ENCODE peak calls at places on chromosomes 5 and 9, in nine cellular contexts. One of them, this sample, is unnamed.
A peak's percentile ranks its signal among the peaks of the same experiment; 100 is the strongest.

GRCh38 chr5:124370601-124371000 is 375.8 kb downstream of the ZNF608 start:
- DNase-seq in stimulated activated CD4-positive, alpha-beta T cell treated with anti-CD3 and anti-CD28 coated beads, TNF-alpha, amount 100 ng/mL, for 1 hour: no peak
- DNase-seq in HTR-8/SVneo: no peak
- DNase-seq in ELF-1: no peak
- DNase-seq in T-cell: no peak
- DNase-seq in MG63: no peak
- DNase-seq in psoas muscle: no peak
- DNase-seq in fibroblast of villous mesenchyme: no peak
- DNase-seq in retina: no peak
- DNase-seq in this sample: no peak

GRCh38 chr9:75101004-75101601 is 12.8 kb downstream of the OSTF1 start:
- DNase-seq in stimulated activated CD4-positive, alpha-beta T cell treated with anti-CD3 and anti-CD28 coated beads, TNF-alpha, amount 100 ng/mL, for 1 hour: no peak
- DNase-seq in HTR-8/SVneo: no peak
- DNase-seq in ELF-1: peak; percentile 77
- DNase-seq in T-cell: no peak
- DNase-seq in MG63: no peak
- DNase-seq in psoas muscle: no peak
- DNase-seq in fibroblast of villous mesenchyme: no peak
- DNase-seq in retina: no peak
- DNase-seq in this sample: no peak

GRCh38 chr5:83149671-83150070 is 72.3 kb downstream of the XRCC4 start:
- DNase-seq in stimulated activated CD4-positive, alpha-beta T cell treated with anti-CD3 and anti-CD28 coated beads, TNF-alpha, amount 100 ng/mL, for 1 hour: no peak
- DNase-seq in HTR-8/SVneo: no peak
- DNase-seq in ELF-1: no peak
- DNase-seq in T-cell: no peak
- DNase-seq in MG63: peak; percentile 41
- DNase-seq in psoas muscle: no peak
- DNase-seq in fibroblast of villous mesenchyme: peak; percentile 85
- DNase-seq in retina: no peak
- DNase-seq in this sample: no peak

GRCh38 chr9:27473135-27473534 is 51.0 kb upstream of the IFNK start:
- DNase-seq in stimulated activated CD4-positive, alpha-beta T cell treated with anti-CD3 and anti-CD28 coated beads, TNF-alpha, amount 100 ng/mL, for 1 hour: no peak
- DNase-seq in HTR-8/SVneo: peak; percentile 7
- DNase-seq in ELF-1: no peak
- DNase-seq in T-cell: no peak
- DNase-seq in MG63: no peak
- DNase-seq in psoas muscle: peak; percentile 65
- DNase-seq in fibroblast of villous mesenchyme: peak; percentile 63
- DNase-seq in retina: no peak
- DNase-seq in this sample: no peak

GRCh38 chr5:78920604-78921003 is 64.5 kb downstream of the ARSB start:
- DNase-seq in stimulated activated CD4-positive, alpha-beta T cell treated with anti-CD3 and anti-CD28 coated beads, TNF-alpha, amount 100 ng/mL, for 1 hour: no peak
- DNase-seq in HTR-8/SVneo: no peak
- DNase-seq in ELF-1: peak; percentile 50
- DNase-seq in T-cell: no peak
- DNase-seq in MG63: peak; percentile 8
- DNase-seq in psoas muscle: no peak
- DNase-seq in fibroblast of villous mesenchyme: peak; percentile 60
- DNase-seq in retina: no peak
- DNase-seq in this sample: no peak

GRCh38 chr5:12419075-12419474 is 514.8 kb upstream of the CTNND2 start:
- DNase-seq in stimulated activated CD4-positive, alpha-beta T cell treated with anti-CD3 and anti-CD28 coated beads, TNF-alpha, amount 100 ng/mL, for 1 hour: no peak
- DNase-seq in HTR-8/SVneo: no peak
- DNase-seq in ELF-1: no peak
- DNase-seq in T-cell: no peak
- DNase-seq in MG63: no peak
- DNase-seq in psoas muscle: no peak
- DNase-seq in fibroblast of villous mesenchyme: no peak
- DNase-seq in retina: no peak
- DNase-seq in this sample: no peak

GRCh38 chr5:139177809-139178581 is 20.2 kb downstream of the SIL1 start:
- DNase-seq in stimulated activated CD4-positive, alpha-beta T cell treated with anti-CD3 and anti-CD28 coated beads, TNF-alpha, amount 100 ng/mL, for 1 hour: no peak
- DNase-seq in HTR-8/SVneo: no peak
- DNase-seq in ELF-1: no peak
- DNase-seq in T-cell: no peak
- DNase-seq in MG63: no peak
- DNase-seq in psoas muscle: peak; percentile 75
- DNase-seq in fibroblast of villous mesenchyme: peak; percentile 45
- DNase-seq in retina: no peak
- DNase-seq in this sample: no peak

GRCh38 chr5:56632199-56632598 is 183.2 kb upstream of the MAP3K1 start:
- DNase-seq in stimulated activated CD4-positive, alpha-beta T cell treated with anti-CD3 and anti-CD28 coated beads, TNF-alpha, amount 100 ng/mL, for 1 hour: no peak
- DNase-seq in HTR-8/SVneo: no peak
- DNase-seq in ELF-1: no peak
- DNase-seq in T-cell: no peak
- DNase-seq in MG63: no peak
- DNase-seq in psoas muscle: no peak
- DNase-seq in fibroblast of villous mesenchyme: no peak
- DNase-seq in retina: no peak
- DNase-seq in this sample: peak; percentile 38

GRCh38 chr9:14314424-14314928 is 535 bp upstream of the NFIB start:
- DNase-seq in stimulated activated CD4-positive, alpha-beta T cell treated with anti-CD3 and anti-CD28 coated beads, TNF-alpha, amount 100 ng/mL, for 1 hour: no peak
- DNase-seq in HTR-8/SVneo: peak; percentile 42
- DNase-seq in ELF-1: peak; percentile 56
- DNase-seq in T-cell: no peak
- DNase-seq in MG63: peak; percentile 100
- DNase-seq in psoas muscle: peak; percentile 82
- DNase-seq in fibroblast of villous mesenchyme: peak; percentile 83
- DNase-seq in retina: peak; percentile 84
- DNase-seq in this sample: peak; percentile 87

GRCh38 chr9:92707530-92707929 is 37.6 kb upstream of the IPPK start:
- DNase-seq in stimulated activated CD4-positive, alpha-beta T cell treated with anti-CD3 and anti-CD28 coated beads, TNF-alpha, amount 100 ng/mL, for 1 hour: no peak
- DNase-seq in HTR-8/SVneo: no peak
- DNase-seq in ELF-1: no peak
- DNase-seq in T-cell: no peak
- DNase-seq in MG63: no peak
- DNase-seq in psoas muscle: no peak
- DNase-seq in fibroblast of villous mesenchyme: no peak
- DNase-seq in retina: no peak
- DNase-seq in this sample: peak; percentile 38

GRCh38 chr5:93381057-93381456 is 200.0 kb downstream of the NR2F1-AS1 start:
- DNase-seq in stimulated activated CD4-positive, alpha-beta T cell treated with anti-CD3 and anti-CD28 coated beads, TNF-alpha, amount 100 ng/mL, for 1 hour: no peak
- DNase-seq in HTR-8/SVneo: no peak
- DNase-seq in ELF-1: no peak
- DNase-seq in T-cell: no peak
- DNase-seq in MG63: no peak
- DNase-seq in psoas muscle: no peak
- DNase-seq in fibroblast of villous mesenchyme: peak; percentile 43
- DNase-seq in retina: no peak
- DNase-seq in this sample: no peak

GRCh38 chr5:9431151-9431495 is 114.8 kb downstream of the SEMA5A start:
- DNase-seq in stimulated activated CD4-positive, alpha-beta T cell treated with anti-CD3 and anti-CD28 coated beads, TNF-alpha, amount 100 ng/mL, for 1 hour: no peak
- DNase-seq in HTR-8/SVneo: no peak
- DNase-seq in ELF-1: no peak
- DNase-seq in T-cell: no peak
- DNase-seq in MG63: no peak
- DNase-seq in psoas muscle: no peak
- DNase-seq in fibroblast of villous mesenchyme: no peak
- DNase-seq in retina: no peak
- DNase-seq in this sample: no peak

GRCh38 chr5:55597014-55597981 is 62.5 kb upstream of the PLPP1 start:
- DNase-seq in stimulated activated CD4-positive, alpha-beta T cell treated with anti-CD3 and anti-CD28 coated beads, TNF-alpha, amount 100 ng/mL, for 1 hour: no peak
- DNase-seq in HTR-8/SVneo: peak; percentile 37
- DNase-seq in ELF-1: no peak
- DNase-seq in T-cell: no peak
- DNase-seq in MG63: peak; percentile 77
- DNase-seq in psoas muscle: peak; percentile 65
- DNase-seq in fibroblast of villous mesenchyme: peak; percentile 73
- DNase-seq in retina: no peak
- DNase-seq in this sample: peak; percentile 40